ENCODE peak calls at places on chromosome 13, in four cellular contexts. P is tibial nerve, X is ascending aorta, K is cardiac muscle cell. V is an unnamed sample.

GRCh38 chr13:90839061-90839460 is 508.4 kb upstream of the MIR17HG start:
- DNase-seq in P (no peak), X (no peak), K (no peak), V (no peak)

GRCh38 chr13:43662976-43663375 is 123.8 kb downstream of the ENOX1 start:
- DNase-seq in P (no peak), X (no peak), K (no peak), V (no peak)

GRCh38 chr13:39881887-39882286 is 226.4 kb downstream of the COG6 start:
- DNase-seq in P (no peak), X (no peak), K (no peak), V (no peak)

GRCh38 chr13:45269204-45269603 is 68.4 kb upstream of the KCTD4 start:
- DNase-seq in P (no peak), X (no peak), K (peak; percentile 55), V (no peak)

GRCh38 chr13:79398169-79398568 is 7.9 kb downstream of the RBM26 start:
- DNase-seq in P (no peak), X (no peak), K (no peak), V (no peak)

GRCh38 chr13:92716749-92717148 is 509.9 kb upstream of the GPC6 start:
- DNase-seq in P (no peak), X (no peak), K (peak; percentile 55), V (no peak)

GRCh38 chr13:20291675-20292074 is 59.6 kb upstream of the GJB6 start:
- DNase-seq in P (no peak), X (no peak), K (no peak), V (no peak)

GRCh38 chr13:37070145-37070695 is 10.7 kb upstream of the SUPT20H start:
- DNase-seq in P (no peak), X (no peak), K (no peak), V (no peak)

GRCh38 chr13:43085545-43085944 is 62.2 kb downstream of the DNAJC15 start:
- DNase-seq in P (no peak), X (no peak), K (peak; percentile 65), V (no peak)

GRCh38 chr13:94239135-94239534 is 240.3 kb downstream of the DCT start:
- DNase-seq in P (no peak), X (no peak), K (peak; percentile 63), V (no peak)

GRCh38 chr13:51737609-51738008 is 66.4 kb downstream of the DHRS12 start:
- DNase-seq in P (no peak), X (no peak), K (no peak), V (no peak)

GRCh38 chr13:111646464-111646855 is 326.0 kb downstream of the TEX29 start:
- DNase-seq in P (no peak), X (no peak), K (no peak), V (no peak)

GRCh38 chr13:37446503-37446902 is 152.1 kb downstream of the POSTN start:
- DNase-seq in P (no peak), X (peak; percentile 37), K (peak; percentile 86), V (no peak)

GRCh38 chr13:98144501-98145350 is 1.8 kb downstream of the FARP1 start:
- DNase-seq in P (no peak), X (no peak), K (peak; percentile 44), V (no peak)

GRCh38 chr13:27131202-27131623 is 40.4 kb downstream of the USP12 start:
- DNase-seq in P (no peak), X (no peak), K (peak; percentile 47), V (no peak)

GRCh38 chr13:38667526-38668094 is 19.3 kb upstream of the FREM2 start:
- DNase-seq in P (no peak), X (no peak), K (peak; percentile 28), V (no peak)

GRCh38 chr13:76808927-76809326 is 77.3 kb downstream of the KCTD12 start:
- DNase-seq in P (no peak), X (no peak), K (peak; percentile 43), V (no peak)

GRCh38 chr13:24287748-24288287 is 21.6 kb upstream of the C1QTNF9 start:
- DNase-seq in P (no peak), X (no peak), K (no peak), V (no peak)

GRCh38 chr13:27183561-27184147 is 12.0 kb upstream of the USP12 start:
- DNase-seq in P (no peak), X (no peak), K (peak; percentile 36), V (no peak)

GRCh38 chr13:77478645-77478997 is 56.9 kb upstream of the SCEL start:
- DNase-seq in P (no peak), X (no peak), K (no peak), V (no peak)

GRCh38 chr13:27194895-27195764 is 23.5 kb upstream of the USP12 start:
- DNase-seq in P (no peak), X (no peak), K (peak; percentile 87), V (no peak)

GRCh38 chr13:44300895-44301638 is 72.6 kb upstream of the SERP2 start:
- DNase-seq in P (no peak), X (peak; percentile 53), K (peak; percentile 86), V (no peak)

GRCh38 chr13:31174018-31174417 is 12.3 kb upstream of the HSPH1 start:
- DNase-seq in P (no peak), X (no peak), K (peak; percentile 64), V (no peak)

GRCh38 chr13:40340368-40341085 is 325.9 kb downstream of the FOXO1 start:
- DNase-seq in P (no peak), X (no peak), K (peak; percentile 51), V (no peak)

GRCh38 chr13:40271931-40272775 is 394.3 kb downstream of the FOXO1 start:
- DNase-seq in P (peak; percentile 80), X (peak; percentile 27), K (peak; percentile 88), V (no peak)

GRCh38 chr13:39417131-39417530 is 185.9 kb downstream of the LHFPL6 start:
- DNase-seq in P (no peak), X (no peak), K (peak; percentile 57), V (no peak)

GRCh38 chr13:51453959-51454703 is 1.3 kb upstream of the INTS6 start:
- DNase-seq in P (no peak), X (no peak), K (no peak), V (no peak)

GRCh38 chr13:20940083-20940482 is 37.5 kb upstream of the XPO4 start:
- DNase-seq in P (no peak), X (no peak), K (peak; percentile 48), V (no peak)

GRCh38 chr13:36750461-36750860 is 68.6 kb upstream of the RFXAP start:
- DNase-seq in P (no peak), X (no peak), K (no peak), V (no peak)

GRCh38 chr13:26062853-26063444 is 11.1 kb upstream of the SHISA2 start:
- DNase-seq in P (no peak), X (no peak), K (peak; percentile 77), V (no peak)

GRCh38 chr13:37995052-37995451 is 125.5 kb upstream of the TRPC4 start:
- DNase-seq in P (no peak), X (no peak), K (peak; percentile 46), V (no peak)

GRCh38 chr13:83547043-83547442 is 335.2 kb downstream of the SLITRK1 start:
- DNase-seq in P (no peak), X (no peak), K (no peak), V (no peak)

GRCh38 chr13:82713681-82714405 is 1168.4 kb downstream of the SLITRK1 start:
- DNase-seq in P (no peak), X (no peak), K (peak; percentile 8), V (no peak)

GRCh38 chr13:35160921-35161320 is 218.9 kb downstream of the NBEA start:
- DNase-seq in P (no peak), X (no peak), K (no peak), V (no peak)

GRCh38 chr13:79628463-79628862 is 147.5 kb downstream of the NDFIP2 start:
- DNase-seq in P (no peak), X (no peak), K (no peak), V (no peak)

GRCh38 chr13:113742000-113742441 is 17.0 kb upstream of the TMEM255B start:
- DNase-seq in P (no peak), X (no peak), K (peak; percentile 50), V (no peak)
- TF ChIP-seq CTCF in P (no peak), X (no peak), K (peak; percentile 20), V (no peak)

GRCh38 chr13:49877629-49878218 is 58.4 kb downstream of the SPRYD7 start:
- DNase-seq in P (no peak), X (no peak), K (no peak), V (no peak)
- TF ChIP-seq CTCF in P (no peak), X (no peak), K (no peak), V (no peak)

DNA sequence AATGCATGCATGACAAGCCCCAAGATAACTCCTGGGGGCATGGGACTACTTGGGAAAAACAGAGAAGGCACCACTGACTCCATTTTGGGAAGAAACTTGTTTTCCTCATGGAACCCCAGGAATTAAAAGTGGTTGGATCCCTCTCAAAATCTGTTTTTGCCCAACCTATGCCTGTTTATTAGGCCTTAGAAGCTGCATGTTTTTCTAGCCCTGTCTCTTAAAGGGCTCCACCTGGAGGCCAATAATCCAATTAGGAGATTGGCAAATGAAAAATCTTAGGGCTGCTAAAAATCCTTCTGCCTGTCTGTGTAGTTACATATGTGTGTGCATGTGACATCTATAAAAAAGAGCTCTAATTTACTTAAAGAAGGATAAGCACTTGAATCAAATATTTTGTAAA is 26.9 kb downstream of the MED4 start:
- DNase-seq in P (no peak), X (no peak), K (no peak), V (no peak)
- TF ChIP-seq CTCF in P (no peak), X (no peak), K (no peak), V (no peak)

GRCh38 chr13:41648314-41648935 is 191.1 kb downstream of the RGCC start:
- DNase-seq in P (no peak), X (no peak), K (peak; percentile 62), V (no peak)

GRCh38 chr13:41652735-41653361 is 195.5 kb downstream of the RGCC start:
- DNase-seq in P (no peak), X (no peak), K (peak; percentile 76), V (no peak)

GRCh38 chr13:41650706-41651105 is 193.4 kb downstream of the RGCC start:
- DNase-seq in P (no peak), X (no peak), K (no peak), V (no peak)

GRCh38 chr13:41651413-41652068 is 194.2 kb downstream of the RGCC start:
- DNase-seq in P (no peak), X (no peak), K (peak; percentile 19), V (no peak)

DNA sequence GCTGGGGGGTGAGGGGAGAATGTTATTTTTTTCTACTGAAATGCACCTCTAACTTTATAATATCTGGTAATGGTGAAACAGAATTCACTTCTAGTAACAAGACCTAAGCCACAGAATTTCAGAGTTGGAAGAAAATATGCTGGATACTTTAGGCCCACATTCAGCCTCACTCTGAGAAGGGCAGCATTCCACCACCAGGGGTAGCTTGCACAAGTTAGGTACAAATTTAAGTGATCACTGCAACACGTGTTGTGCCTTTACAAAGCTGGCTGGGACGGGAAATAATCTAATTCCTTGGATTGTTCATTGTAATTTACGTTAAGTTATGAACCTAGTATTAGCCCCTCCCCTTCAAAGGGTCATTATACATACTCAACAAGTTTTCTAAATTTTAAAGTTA is 192.3 kb downstream of the RGCC start:
- DNase-seq in P (no peak), X (no peak), K (peak; percentile 46), V (no peak)
- TF ChIP-seq CTCF in P (no peak), X (peak; percentile 10), K (peak; percentile 40), V (no peak)

GRCh38 chr13:95474992-95475391 is 77.5 kb upstream of the CLDN10 start:
- DNase-seq in P (no peak), X (no peak), K (no peak), V (no peak)
- TF ChIP-seq CTCF in P (no peak), X (no peak), K (no peak), V (no peak)